ENCODE peak calls at places on chromosome 3, in four cellular contexts. One of them, this sample, is unnamed. For H3K4me1, the result is how much of the 10 kb centered on the place peaks cover.

GRCh38 chr3:29185706-29186105 is 95.2 kb upstream of the RBMS3 start:
- DNase-seq in aorta: no peak
- DNase-seq in iPS DF 6.9: no peak
- DNase-seq in spleen: no peak
- DNase-seq in this sample: no peak

GRCh38 chr3:161273589-161274218 is 52.6 kb downstream of the NMD3 start:
- DNase-seq in iPS DF 6.9: no peak
- DNase-seq in spleen: no peak
- DNase-seq in aorta: no peak
- DNase-seq in this sample: no peak

GRCh38 chr3:44318929-44319328 is 19.6 kb upstream of the TCAIM start:
- DNase-seq in aorta: no peak
- DNase-seq in spleen: no peak
- DNase-seq in iPS DF 6.9: peak
- DNase-seq in this sample: no peak

GRCh38 chr3:81581966-81582599 is 179.4 kb downstream of the GBE1 start:
- DNase-seq in aorta: no peak
- DNase-seq in spleen: no peak
- DNase-seq in iPS DF 6.9: no peak
- DNase-seq in this sample: no peak

GRCh38 chr3:150786791-150787190 is 23.8 kb upstream of the SIAH2 start:
- DNase-seq in aorta: no peak
- DNase-seq in iPS DF 6.9: no peak
- DNase-seq in spleen: no peak
- DNase-seq in this sample: no peak

GRCh38 chr3:114380233-114380645 is 86.4 kb downstream of the TIGIT start:
- DNase-seq in iPS DF 6.9: no peak
- DNase-seq in aorta: peak
- DNase-seq in spleen: no peak
- DNase-seq in this sample: peak

GRCh38 chr3:134376385-134376765 is 2.1 kb upstream of the AMOTL2 start:
- DNase-seq in iPS DF 6.9: no peak
- DNase-seq in spleen: peak
- DNase-seq in aorta: peak
- DNase-seq in this sample: no peak

GRCh38 chr3:52819936-52820335 is 10.5 kb downstream of the ITIH4 start:
- DNase-seq in spleen: no peak
- DNase-seq in iPS DF 6.9: no peak
- DNase-seq in aorta: no peak
- DNase-seq in this sample: no peak

GRCh38 chr3:29606416-29606815 is 325.5 kb downstream of the RBMS3 start:
- DNase-seq in spleen: no peak
- DNase-seq in iPS DF 6.9: no peak
- DNase-seq in aorta: no peak
- DNase-seq in this sample: no peak

GRCh38 chr3:134407247-134407640 is 33.0 kb upstream of the AMOTL2 start:
- DNase-seq in aorta: no peak
- DNase-seq in iPS DF 6.9: no peak
- DNase-seq in spleen: no peak
- DNase-seq in this sample: peak

GRCh38 chr3:57731311-57731710 is 24.8 kb upstream of the SLMAP start:
- DNase-seq in aorta: no peak
- DNase-seq in iPS DF 6.9: no peak
- DNase-seq in spleen: no peak
- DNase-seq in this sample: no peak

GRCh38 chr3:57735405-57735804 is 20.7 kb upstream of the SLMAP start:
- DNase-seq in aorta: no peak
- DNase-seq in spleen: no peak
- DNase-seq in iPS DF 6.9: no peak
- DNase-seq in this sample: no peak

GRCh38 chr3:57729339-57730039 is 26.6 kb upstream of the SLMAP start:
- DNase-seq in spleen: no peak
- DNase-seq in iPS DF 6.9: no peak
- DNase-seq in aorta: no peak
- DNase-seq in this sample: no peak

GRCh38 chr3:57737840-57738239 is 18.3 kb upstream of the SLMAP start:
- DNase-seq in iPS DF 6.9: no peak
- DNase-seq in spleen: no peak
- DNase-seq in aorta: no peak
- DNase-seq in this sample: no peak

GRCh38 chr3:57733790-57734189 is 22.3 kb upstream of the SLMAP start:
- DNase-seq in aorta: no peak
- DNase-seq in spleen: no peak
- DNase-seq in iPS DF 6.9: no peak
- DNase-seq in this sample: no peak
- H3K4me1 ChIP-seq in aorta: under half
- H3K4me1 ChIP-seq in spleen: under half
- H3K4me1 ChIP-seq in iPS DF 6.9: under half
- H3K4me1 ChIP-seq in this sample: under half

DNA sequence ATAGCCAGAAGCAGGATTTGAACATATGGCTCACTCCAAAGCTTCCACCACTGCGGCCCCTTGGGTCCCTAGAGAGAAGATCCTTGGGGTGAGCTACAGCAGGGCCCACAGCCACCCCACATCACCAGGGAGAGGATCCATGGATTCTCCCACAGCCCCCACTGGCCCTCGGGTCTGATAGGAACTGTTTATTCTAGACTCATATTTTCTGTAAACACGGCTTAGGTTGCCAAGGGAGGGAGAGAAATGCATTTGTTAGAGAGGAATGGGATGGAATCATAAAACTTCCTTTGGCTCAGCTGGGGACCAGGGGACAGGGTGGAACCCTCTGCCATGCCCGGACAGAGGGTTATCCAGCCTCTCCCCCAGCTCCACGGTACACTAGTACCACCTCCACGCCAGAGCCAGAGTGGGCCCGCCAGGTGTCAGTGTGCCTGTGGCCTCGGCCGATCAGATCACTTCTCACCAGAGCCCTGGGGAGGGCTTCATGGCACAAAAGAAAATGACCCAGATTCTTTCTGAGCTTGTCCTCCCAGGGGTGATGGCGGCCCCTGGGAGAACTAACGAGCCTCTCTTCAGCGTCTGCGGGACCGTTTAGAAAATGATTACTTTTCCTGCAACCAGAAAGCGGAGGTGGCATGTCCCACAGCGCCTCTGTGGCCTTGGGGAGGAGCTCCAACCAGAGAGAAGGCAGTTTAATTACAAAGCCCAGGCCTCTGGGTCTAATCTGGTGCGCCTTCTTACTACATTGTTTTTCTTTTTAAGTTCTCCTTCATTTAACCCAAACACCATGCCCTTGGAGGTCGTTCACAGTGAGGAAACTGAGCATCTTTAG is 33.7 kb downstream of the ADCY5 start:
- DNase-seq in spleen: peak
- DNase-seq in aorta: peak
- DNase-seq in iPS DF 6.9: no peak
- DNase-seq in this sample: no peak
- H3K4me1 ChIP-seq in spleen: under half
- H3K4me1 ChIP-seq in aorta: under half
- H3K4me1 ChIP-seq in iPS DF 6.9: under half
- H3K4me1 ChIP-seq in this sample: under half

DNA sequence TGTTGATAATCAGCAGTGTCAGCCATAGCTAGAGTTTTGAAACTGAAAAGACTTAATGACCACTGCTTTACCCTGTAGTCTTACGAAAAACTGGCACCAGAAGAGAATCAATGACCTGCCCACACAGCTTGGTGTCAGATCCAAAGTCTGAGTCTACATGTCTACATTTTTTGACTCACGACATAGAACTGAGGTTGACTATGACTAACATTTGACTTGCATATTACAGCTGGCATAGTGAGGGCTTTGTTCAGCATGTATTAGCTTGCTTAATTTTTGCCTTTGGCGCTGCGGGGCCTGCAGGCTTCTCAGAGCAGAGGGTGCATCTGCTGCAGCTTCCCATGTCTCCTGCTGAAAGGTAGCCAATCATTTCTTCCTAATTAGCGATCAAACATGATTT is 167.0 kb downstream of the EBLN2 start:
- DNase-seq in aorta: no peak
- DNase-seq in iPS DF 6.9: no peak
- DNase-seq in spleen: no peak
- DNase-seq in this sample: no peak
- H3K4me1 ChIP-seq in aorta: under half
- H3K4me1 ChIP-seq in iPS DF 6.9: under half
- H3K4me1 ChIP-seq in spleen: under half
- H3K4me1 ChIP-seq in this sample: under half

GRCh38 chr3:12975748-12976522 is 97.3 kb downstream of the IQSEC1 start:
- DNase-seq in aorta: no peak
- DNase-seq in iPS DF 6.9: no peak
- DNase-seq in spleen: peak
- DNase-seq in this sample: no peak

GRCh38 chr3:12978682-12979081 is 94.5 kb downstream of the IQSEC1 start:
- DNase-seq in iPS DF 6.9: no peak
- DNase-seq in spleen: peak
- DNase-seq in aorta: no peak
- DNase-seq in this sample: no peak

GRCh38 chr3:12979151-12979946 is 93.9 kb downstream of the IQSEC1 start:
- DNase-seq in spleen: peak
- DNase-seq in aorta: no peak
- DNase-seq in iPS DF 6.9: no peak
- DNase-seq in this sample: no peak

GRCh38 chr3:12974819-12975218 is 98.4 kb downstream of the IQSEC1 start:
- DNase-seq in iPS DF 6.9: no peak
- DNase-seq in spleen: peak
- DNase-seq in aorta: no peak
- DNase-seq in this sample: no peak

GRCh38 chr3:12977117-12977808 is 96.0 kb downstream of the IQSEC1 start:
- DNase-seq in iPS DF 6.9: no peak
- DNase-seq in aorta: no peak
- DNase-seq in spleen: peak
- DNase-seq in this sample: peak
- H3K4me1 ChIP-seq in iPS DF 6.9: under half
- H3K4me1 ChIP-seq in aorta: under half
- H3K4me1 ChIP-seq in spleen: under half
- H3K4me1 ChIP-seq in this sample: under half

GRCh38 chr3:57953541-57953940 is 54.7 kb upstream of the FLNB start:
- DNase-seq in spleen: peak
- DNase-seq in iPS DF 6.9: no peak
- DNase-seq in aorta: no peak
- DNase-seq in this sample: no peak
- H3K4me1 ChIP-seq in spleen: under half
- H3K4me1 ChIP-seq in iPS DF 6.9: under half
- H3K4me1 ChIP-seq in aorta: under half
- H3K4me1 ChIP-seq in this sample: under half

GRCh38 chr3:172315401-172316091 is 132.7 kb downstream of the GHSR start:
- DNase-seq in iPS DF 6.9: no peak
- DNase-seq in spleen: no peak
- DNase-seq in aorta: no peak
- DNase-seq in this sample: peak
- H3K4me1 ChIP-seq in iPS DF 6.9: under half
- H3K4me1 ChIP-seq in spleen: under half
- H3K4me1 ChIP-seq in aorta: under half
- H3K4me1 ChIP-seq in this sample: under half

DNA sequence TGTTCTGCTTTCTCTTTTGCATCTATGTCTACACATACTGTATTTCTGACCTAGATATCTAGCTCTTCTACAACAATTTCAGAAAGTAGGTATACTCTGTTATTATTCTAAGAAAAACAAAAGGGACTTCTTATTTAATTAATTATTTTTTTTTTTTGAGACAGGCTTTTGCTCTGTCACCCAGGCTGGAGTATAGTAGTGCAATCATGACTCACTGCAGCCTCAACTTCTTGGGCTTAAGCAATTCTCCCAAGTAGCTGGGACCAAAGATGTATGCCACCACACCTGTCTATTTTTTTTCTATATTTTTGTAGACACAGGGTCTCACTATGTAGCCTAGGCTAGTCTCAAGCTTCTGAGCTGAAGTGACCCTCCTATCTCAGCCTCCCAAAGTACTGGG is 130.6 kb downstream of the MBNL1 start:
- DNase-seq in aorta: no peak
- DNase-seq in spleen: no peak
- DNase-seq in iPS DF 6.9: no peak
- DNase-seq in this sample: no peak
- H3K4me1 ChIP-seq in aorta: under half
- H3K4me1 ChIP-seq in spleen: half or more
- H3K4me1 ChIP-seq in iPS DF 6.9: under half
- H3K4me1 ChIP-seq in this sample: half or more

DNA sequence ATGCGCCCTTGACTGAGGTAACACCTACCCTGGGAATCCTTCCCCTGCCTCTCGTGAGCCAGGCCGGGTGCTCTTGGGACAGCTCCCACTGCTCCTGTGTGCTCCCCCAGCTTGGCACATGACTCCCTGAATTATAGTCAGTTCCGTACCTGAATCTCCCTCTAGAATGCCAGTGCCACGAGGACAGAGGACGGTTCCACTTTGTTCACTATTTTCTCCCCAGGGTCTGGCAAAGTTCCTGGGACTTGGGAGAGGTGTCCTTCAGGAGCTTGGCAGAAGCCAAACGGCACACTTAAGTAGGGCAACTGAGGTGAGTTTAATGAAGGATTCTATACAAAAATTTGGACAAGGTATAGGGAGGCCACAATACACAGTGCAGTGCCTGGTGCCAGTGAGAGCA is 9.8 kb downstream of the CCR5AS start:
- DNase-seq in spleen: no peak
- DNase-seq in aorta: no peak
- DNase-seq in iPS DF 6.9: no peak
- DNase-seq in this sample: no peak
- H3K4me1 ChIP-seq in spleen: under half
- H3K4me1 ChIP-seq in aorta: under half
- H3K4me1 ChIP-seq in iPS DF 6.9: under half
- H3K4me1 ChIP-seq in this sample: under half

GRCh38 chr3:33897306-33897705 is 98.9 kb downstream of the PDCD6IP start:
- DNase-seq in iPS DF 6.9: no peak
- DNase-seq in aorta: no peak
- DNase-seq in spleen: no peak
- DNase-seq in this sample: no peak

GRCh38 chr3:33900809-33901505 is 102.5 kb downstream of the PDCD6IP start:
- DNase-seq in spleen: no peak
- DNase-seq in aorta: no peak
- DNase-seq in iPS DF 6.9: no peak
- DNase-seq in this sample: no peak

GRCh38 chr3:33898901-33899300 is 100.5 kb downstream of the PDCD6IP start:
- DNase-seq in aorta: no peak
- DNase-seq in spleen: no peak
- DNase-seq in iPS DF 6.9: no peak
- DNase-seq in this sample: no peak

GRCh38 chr3:33900440-33900808 is 102.0 kb downstream of the PDCD6IP start:
- DNase-seq in spleen: no peak
- DNase-seq in aorta: no peak
- DNase-seq in iPS DF 6.9: no peak
- DNase-seq in this sample: no peak

DNA sequence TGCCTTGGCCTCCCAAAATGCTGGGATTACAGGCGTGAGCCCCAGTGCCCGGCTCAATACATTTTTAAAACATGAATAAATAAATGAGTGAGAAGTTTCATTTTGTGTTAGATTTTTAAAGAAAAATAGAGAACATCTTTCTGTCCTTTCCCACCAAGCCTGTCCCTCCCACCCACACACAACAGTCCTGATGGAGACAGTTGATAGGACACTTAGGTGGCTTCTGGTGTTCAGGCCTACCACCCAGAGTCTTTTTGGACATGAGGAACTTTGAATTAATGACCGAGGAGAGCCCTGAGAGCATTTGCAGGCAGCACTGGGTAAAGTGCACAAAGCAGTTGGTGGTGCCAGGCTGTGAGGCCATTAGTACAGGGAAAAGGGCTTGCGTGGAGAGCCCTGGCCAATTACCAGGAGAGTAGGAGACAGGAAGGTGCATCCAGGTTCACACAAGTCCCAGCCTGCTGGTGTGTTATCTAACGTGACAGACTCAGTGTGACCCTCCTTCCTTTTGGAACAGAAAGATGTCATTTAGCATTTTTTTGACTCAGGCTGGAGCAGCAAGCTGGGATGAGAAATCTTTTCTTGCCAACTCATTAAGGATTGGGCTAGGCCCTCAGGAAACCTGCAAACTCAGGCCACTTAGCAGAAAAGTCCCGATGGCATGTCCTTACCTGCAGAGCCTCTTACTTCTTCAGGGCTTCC is 103.6 kb downstream of the PDCD6IP start:
- DNase-seq in spleen: no peak
- DNase-seq in iPS DF 6.9: no peak
- DNase-seq in aorta: no peak
- DNase-seq in this sample: no peak
- H3K4me1 ChIP-seq in spleen: under half
- H3K4me1 ChIP-seq in iPS DF 6.9: under half
- H3K4me1 ChIP-seq in aorta: under half
- H3K4me1 ChIP-seq in this sample: under half

This sample was measured in osteoblast.